ENCODE peak calls at places on chromosomes 2 and 18, in four cellular contexts. B is activated CD4-positive, alpha-beta T cell treated with anti-CD3 and anti-CD28 coated beads, Interleukin-2, amount 50 U/mL, for 1 hour; I is activated CD8-positive, alpha-beta memory T cell treated with anti-CD3 and anti-CD28 coated beads, Interleukin-2, amount 50 U/mL, for 48 hours; H is omental fat pad. L is an unnamed sample.

GRCh38 chr2:72887836-72888437 is 729 bp downstream of the SPR start:
- DNase-seq in B (peak), I (peak), H (peak), L (peak)

GRCh38 chr2:122519366-122519765 is 763.9 kb downstream of the TSN start:
- DNase-seq in B (no peak), I (no peak), H (no peak), L (no peak)

GRCh38 chr2:181810823-181811695 is 80.5 kb upstream of the ITPRID2 start:
- DNase-seq in B (no peak), I (no peak), H (no peak), L (no peak)

GRCh38 chr2:105237045-105237765 is 4.3 kb upstream of the GPR45 start:
- DNase-seq in B (no peak), I (peak), H (no peak), L (no peak)

GRCh38 chr2:73282924-73283544 is 1.2 kb downstream of the FBXO41 start:
- DNase-seq in B (no peak), I (no peak), H (no peak), L (no peak)

GRCh38 chr2:11930211-11930761 is 183.9 kb downstream of the LPIN1 start:
- DNase-seq in B (no peak), I (no peak), H (no peak), L (no peak)

GRCh38 chr2:9107168-9108025 is 99.2 kb upstream of the ASAP2 start:
- DNase-seq in B (no peak), I (peak), H (no peak), L (no peak)

GRCh38 chr2:201116959-201117734 is 1.2 kb downstream of the CFLAR start:
- DNase-seq in B (no peak), I (no peak), H (no peak), L (no peak)

GRCh38 chr18:36188912-36189311 is 1.6 kb downstream of the MOCOS start:
- DNase-seq in B (no peak), I (peak), H (no peak), L (no peak)

GRCh38 chr2:126782648-126783047 is 116.0 kb upstream of the TEX51 start:
- DNase-seq in B (no peak), I (no peak), H (no peak), L (no peak)

GRCh38 chr18:63963610-63964256 is 6.1 kb upstream of the SERPINB8 start:
- DNase-seq in B (peak), I (no peak), H (no peak), L (no peak)

GRCh38 chr2:15588329-15588919 is 3.2 kb upstream of the DDX1 start:
- DNase-seq in B (peak), I (no peak), H (peak), L (peak)

GRCh38 chr2:223010641-223011040 is 41.3 kb upstream of the KCNE4 start:
- DNase-seq in B (no peak), I (no peak), H (no peak), L (no peak)

GRCh38 chr2:121258066-121258465 is 26.9 kb downstream of the TFCP2L1 start:
- DNase-seq in B (no peak), I (no peak), H (no peak), L (no peak)

GRCh38 chr2:132670961-132671781 is 1.2 kb upstream of the LYPD1 start:
- DNase-seq in B (no peak), I (no peak), H (no peak), L (no peak)

GRCh38 chr2:174682578-174683391 is 81.5 kb downstream of the CHRNA1 start:
- DNase-seq in B (peak), I (peak), H (no peak), L (peak)

GRCh38 chr2:215320679-215321078 is 8.8 kb downstream of the ATIC start:
- DNase-seq in B (no peak), I (no peak), H (no peak), L (no peak)

GRCh38 chr18:23627325-23627724 is 35.4 kb downstream of the ANKRD29 start:
- DNase-seq in B (no peak), I (no peak), H (no peak), L (no peak)

GRCh38 chr18:61854578-61854977 is 38.2 kb downstream of the RNF152 start:
- DNase-seq in B (no peak), I (no peak), H (no peak), L (no peak)

GRCh38 chr2:224938670-224939309 is 103.5 kb downstream of the DOCK10 start:
- DNase-seq in B (no peak), I (no peak), H (no peak), L (no peak)

GRCh38 chr2:349390-349789 is 61.5 kb upstream of the ALKAL2 start:
- DNase-seq in B (no peak), I (no peak), H (no peak), L (no peak)

GRCh38 chr2:64524604-64525322 is 635 bp downstream of the AFTPH start:
- DNase-seq in B (peak), I (peak), H (no peak), L (peak)

GRCh38 chr2:64491426-64491825 is 32.7 kb upstream of the AFTPH start:
- DNase-seq in B (no peak), I (no peak), H (no peak), L (no peak)

GRCh38 chr2:21715865-21716264 is 592.1 kb downstream of the TDRD15 start:
- DNase-seq in B (no peak), I (no peak), H (no peak), L (no peak)

GRCh38 chr18:59042477-59042842 is 97.2 kb upstream of the SEC11C start:
- DNase-seq in B (no peak), I (no peak), H (no peak), L (no peak)

GRCh38 chr2:162712598-162712997 is 126.0 kb downstream of the KCNH7 start:
- DNase-seq in B (no peak), I (no peak), H (no peak), L (no peak)

GRCh38 chr18:45910405-45911023 is 56.6 kb downstream of the EPG5 start:
- DNase-seq in B (peak), I (peak), H (no peak), L (peak)

GRCh38 chr2:202669841-202670240 is 35.1 kb downstream of the FAM117B start:
- DNase-seq in B (no peak), I (no peak), H (no peak), L (no peak)

GRCh38 chr18:58229162-58229561 is 185.1 kb downstream of the NEDD4L start:
- DNase-seq in B (no peak), I (no peak), H (no peak), L (no peak)

GRCh38 chr18:3323900-3324299 is 62.0 kb downstream of the MYL12B start:
- DNase-seq in B (no peak), I (no peak), H (no peak), L (no peak)

GRCh38 chr18:12060182-12060870 is 33.3 kb upstream of the ANKRD62 start:
- DNase-seq in B (no peak), I (no peak), H (no peak), L (no peak)

GRCh38 chr2:42360493-42360889 is 526 bp downstream of the COX7A2L start:
- DNase-seq in B (no peak), I (no peak), H (no peak), L (no peak)

GRCh38 chr2:24399434-24400206 is 39.3 kb upstream of the ITSN2 start:
- DNase-seq in B (no peak), I (no peak), H (no peak), L (no peak)

GRCh38 chr2:169716229-169716886 is 17.3 kb upstream of the KLHL23 start:
- DNase-seq in B (no peak), I (no peak), H (no peak), L (no peak)

GRCh38 chr18:8426401-8426800 is 182.8 kb upstream of the RAB12 start:
- DNase-seq in B (no peak), I (peak), H (no peak), L (no peak)

GRCh38 chr2:146634256-146635068 is 1210.4 kb upstream of the ACVR2A start:
- DNase-seq in B (no peak), I (no peak), H (no peak), L (no peak)

GRCh38 chr2:169141713-169142352 is 72.5 kb downstream of the DHRS9 start:
- DNase-seq in B (peak), I (peak), H (peak), L (no peak)

GRCh38 chr18:63159590-63159989 is 160.0 kb downstream of the BCL2 start:
- DNase-seq in B (no peak), I (no peak), H (no peak), L (no peak)

GRCh38 chr2:157592983-157593382 is 35.7 kb downstream of the ACVR1C start:
- DNase-seq in B (no peak), I (no peak), H (no peak), L (no peak)

L was measured in mesothelial cell of epicardium.